ENCODE peak calls at places on chromosomes 2 and 18, in four cellular contexts. W is H1, D is HCT116, G is K562. H is an unnamed sample.

GRCh38 chr2:222774941-222775340 is 85.9 kb upstream of the ACSL3 start:
- DNase-seq in W (no peak), D (no peak), G (no peak), H (peak; percentile 32)

GRCh38 chr2:66730429-66730828 is 295.5 kb downstream of the MEIS1 start:
- DNase-seq in W (no peak), D (no peak), G (no peak), H (no peak)

GRCh38 chr2:88350641-88351601 is 101.6 kb downstream of the FOXI3 start:
- DNase-seq in W (no peak), D (peak; percentile 65), G (peak; percentile 76), H (peak; percentile 27)

GRCh38 chr18:2758309-2758708 is 88.5 kb upstream of the EMILIN2 start:
- DNase-seq in W (no peak), D (no peak), G (no peak), H (no peak)

GRCh38 chr2:37324786-37325624 is at the start of gene PRKD3:
- DNase-seq in W (no peak), D (peak; percentile 18), G (peak; percentile 86), H (peak; percentile 27)

GRCh38 chr2:3222636-3223035 is 155.0 kb downstream of the EIPR1 start:
- DNase-seq in W (no peak), D (no peak), G (no peak), H (no peak)

GRCh38 chr18:75167759-75168211 is 41.2 kb downstream of the PTGR3 start:
- DNase-seq in W (no peak), D (no peak), G (no peak), H (no peak)

GRCh38 chr2:98188351-98189046 is 101.5 kb downstream of the VWA3B start:
- DNase-seq in W (no peak), D (peak; percentile 6), G (no peak), H (peak; percentile 13)

GRCh38 chr2:232438951-232439757 is 16.8 kb upstream of the ALPI start:
- DNase-seq in W (no peak), D (no peak), G (peak; percentile 17), H (no peak)

GRCh38 chr2:151357359-151357758 is at the start of gene TNFAIP6:
- DNase-seq in W (no peak), D (no peak), G (no peak), H (no peak)

GRCh38 chr2:167767858-167768257 is 479.5 kb downstream of the STK39 start:
- DNase-seq in W (no peak), D (no peak), G (no peak), H (no peak)

GRCh38 chr2:167776359-167776758 is 471.0 kb downstream of the STK39 start:
- DNase-seq in W (no peak), D (no peak), G (no peak), H (no peak)

GRCh38 chr2:167769020-167769419 is 478.4 kb downstream of the STK39 start:
- DNase-seq in W (no peak), D (no peak), G (no peak), H (no peak)

DNA sequence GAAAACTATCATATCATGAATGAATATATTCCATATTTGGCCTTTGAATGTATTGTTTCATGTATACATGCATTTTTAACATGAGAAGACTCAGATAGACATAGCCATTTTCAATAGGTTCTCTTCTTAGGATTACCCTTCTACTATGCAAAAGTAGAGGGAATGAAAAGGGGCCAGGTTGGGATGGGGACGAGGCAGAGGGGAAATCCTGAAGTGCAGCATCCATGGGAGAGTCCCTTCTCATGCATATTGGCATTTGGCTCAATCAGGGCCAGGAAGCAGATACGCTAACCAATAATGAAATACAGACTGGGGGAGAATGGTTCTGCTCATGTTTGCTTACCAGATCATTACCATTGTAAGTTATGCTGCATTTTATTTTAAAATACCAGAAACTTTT is 475.8 kb downstream of the STK39 start:
- DNase-seq in W (no peak), D (no peak), G (no peak), H (no peak)
- TF ChIP-seq FOSL1 in W (no peak), D (no peak), G (no peak), H (no peak)

GRCh38 chr2:126244937-126245336 is 411.0 kb upstream of the GYPC start:
- DNase-seq in W (peak; percentile 51), D (no peak), G (peak; percentile 39), H (peak; percentile 61)
- TF ChIP-seq FOSL1 in W (no peak), D (no peak), G (no peak), H (no peak)

DNA sequence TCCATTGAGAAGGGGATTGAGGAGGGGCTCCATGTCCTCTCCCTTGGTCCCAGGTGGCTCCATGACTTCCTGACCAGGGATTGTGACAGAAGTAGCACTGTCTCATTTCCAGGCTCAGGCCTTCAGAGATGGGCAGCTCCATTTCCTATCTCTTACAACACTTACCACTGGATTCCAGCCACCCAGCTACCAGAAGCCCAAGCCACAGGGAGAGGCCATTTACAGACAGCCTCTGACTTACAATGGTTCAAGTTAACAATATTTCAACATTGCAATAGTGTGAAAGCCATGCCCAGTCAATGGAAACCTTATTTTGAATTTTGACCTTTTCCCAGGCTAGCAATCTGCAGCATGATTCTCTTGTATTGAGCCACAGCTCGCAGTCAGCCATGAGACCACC is 164.9 kb upstream of the AGAP1 start:
- DNase-seq in W (no peak), D (no peak), G (no peak), H (no peak)
- TF ChIP-seq FOSL1 in W (no peak), D (no peak), G (no peak), H (no peak)

GRCh38 chr2:79131687-79132086 is 11.4 kb downstream of the REG1A start:
- DNase-seq in W (no peak), D (no peak), G (no peak), H (no peak)

GRCh38 chr2:79125721-79125985 is 5.4 kb downstream of the REG1A start:
- DNase-seq in W (no peak), D (no peak), G (no peak), H (no peak)

GRCh38 chr2:79124907-79125720 is 4.8 kb downstream of the REG1A start:
- DNase-seq in W (no peak), D (no peak), G (no peak), H (no peak)

GRCh38 chr2:79128406-79128805 is 8.1 kb downstream of the REG1A start:
- DNase-seq in W (no peak), D (no peak), G (no peak), H (no peak)

DNA sequence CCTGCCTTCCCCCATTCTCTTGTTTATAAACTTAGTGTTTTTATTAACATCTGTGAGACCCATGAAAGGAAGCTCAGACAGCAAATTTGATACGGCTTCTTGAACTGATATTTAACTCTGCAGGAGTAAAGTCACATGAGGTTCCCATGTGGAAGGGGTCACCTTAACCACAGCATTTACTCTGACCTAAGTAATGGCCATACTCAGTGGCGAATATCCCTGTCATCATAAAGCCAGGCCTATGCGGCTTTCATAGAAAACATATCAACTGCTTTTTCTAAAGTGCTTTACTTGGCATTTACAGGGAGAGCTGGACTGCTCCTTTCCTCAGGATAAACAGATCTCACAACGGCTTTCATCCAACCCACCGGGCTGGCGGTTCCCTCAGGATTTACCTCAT is 9.0 kb downstream of the REG1A start:
- DNase-seq in W (no peak), D (no peak), G (no peak), H (no peak)
- TF ChIP-seq FOSL1 in W (no peak), D (no peak), G (no peak), H (no peak)